ENCODE peak calls at places on chromosomes 13 and 19, in six cellular contexts. One of them, this sample, is unnamed.
A peak's percentile ranks its signal among the peaks of the same experiment; 100 is the strongest.

GRCh38 chr19:3266792-3267469 is 42.5 kb downstream of the CELF5 start:
- DNase-seq in CD8-positive, alpha-beta T cell: no peak
- DNase-seq in RPMI7951: no peak
- DNase-seq in left ventricle myocardium inferior: no peak
- DNase-seq in GM19239: no peak
- DNase-seq in AG09319: no peak
- DNase-seq in this sample: no peak

GRCh38 chr13:60790620-60791019 is 393.6 kb downstream of the TDRD3 start:
- DNase-seq in CD8-positive, alpha-beta T cell: no peak
- DNase-seq in AG09319: no peak
- DNase-seq in RPMI7951: no peak
- DNase-seq in left ventricle myocardium inferior: no peak
- DNase-seq in GM19239: no peak
- DNase-seq in this sample: no peak

GRCh38 chr19:18057557-18057956 is 29.2 kb downstream of the IL12RB1 start:
- DNase-seq in GM19239: no peak
- DNase-seq in left ventricle myocardium inferior: peak; percentile 45
- DNase-seq in RPMI7951: no peak
- DNase-seq in AG09319: no peak
- DNase-seq in CD8-positive, alpha-beta T cell: no peak
- DNase-seq in this sample: no peak

GRCh38 chr19:19538767-19539166 is 702 bp downstream of the CILP2 start:
- DNase-seq in left ventricle myocardium inferior: no peak
- DNase-seq in CD8-positive, alpha-beta T cell: no peak
- DNase-seq in GM19239: no peak
- DNase-seq in AG09319: no peak
- DNase-seq in RPMI7951: no peak
- DNase-seq in this sample: no peak

GRCh38 chr13:51363625-51364024 is 24.1 kb downstream of the SERPINE3 start:
- DNase-seq in GM19239: no peak
- DNase-seq in left ventricle myocardium inferior: no peak
- DNase-seq in AG09319: no peak
- DNase-seq in RPMI7951: no peak
- DNase-seq in CD8-positive, alpha-beta T cell: no peak
- DNase-seq in this sample: no peak

GRCh38 chr13:87128006-87128405 is 543.2 kb upstream of the SLITRK5 start:
- DNase-seq in GM19239: no peak
- DNase-seq in RPMI7951: peak; percentile 2
- DNase-seq in AG09319: peak; percentile 19
- DNase-seq in CD8-positive, alpha-beta T cell: no peak
- DNase-seq in left ventricle myocardium inferior: no peak
- DNase-seq in this sample: no peak

GRCh38 chr13:45280751-45281634 is 60.0 kb downstream of the TPT1 start:
- DNase-seq in AG09319: peak; percentile 38
- DNase-seq in left ventricle myocardium inferior: peak; percentile 59
- DNase-seq in GM19239: peak; percentile 56
- DNase-seq in RPMI7951: peak; percentile 69
- DNase-seq in CD8-positive, alpha-beta T cell: no peak
- DNase-seq in this sample: peak; percentile 26

GRCh38 chr19:33444993-33445751 is 71.7 kb downstream of the CEBPG start:
- DNase-seq in CD8-positive, alpha-beta T cell: no peak
- DNase-seq in left ventricle myocardium inferior: peak; percentile 11
- DNase-seq in GM19239: no peak
- DNase-seq in RPMI7951: no peak
- DNase-seq in AG09319: no peak
- DNase-seq in this sample: no peak

GRCh38 chr13:20997301-20998061 is 63.9 kb downstream of the LATS2 start:
- DNase-seq in GM19239: no peak
- DNase-seq in AG09319: peak; percentile 89
- DNase-seq in CD8-positive, alpha-beta T cell: no peak
- DNase-seq in left ventricle myocardium inferior: peak; percentile 53
- DNase-seq in RPMI7951: peak; percentile 14
- DNase-seq in this sample: no peak

GRCh38 chr19:20179946-20180345 is 12.9 kb downstream of the ZNF486 start:
- DNase-seq in AG09319: no peak
- DNase-seq in left ventricle myocardium inferior: no peak
- DNase-seq in CD8-positive, alpha-beta T cell: no peak
- DNase-seq in GM19239: no peak
- DNase-seq in RPMI7951: no peak
- DNase-seq in this sample: no peak

GRCh38 chr13:51246005-51246404 is 23.8 kb downstream of the FAM124A start:
- DNase-seq in GM19239: no peak
- DNase-seq in left ventricle myocardium inferior: no peak
- DNase-seq in CD8-positive, alpha-beta T cell: no peak
- DNase-seq in RPMI7951: no peak
- DNase-seq in AG09319: no peak
- DNase-seq in this sample: no peak

GRCh38 chr19:19418548-19419260 is 13.2 kb downstream of the GATAD2A start:
- DNase-seq in AG09319: no peak
- DNase-seq in left ventricle myocardium inferior: no peak
- DNase-seq in RPMI7951: no peak
- DNase-seq in CD8-positive, alpha-beta T cell: no peak
- DNase-seq in GM19239: no peak
- DNase-seq in this sample: no peak

GRCh38 chr19:33376931-33377557 is 3.5 kb downstream of the CEBPG start:
- DNase-seq in AG09319: no peak
- DNase-seq in RPMI7951: no peak
- DNase-seq in GM19239: no peak
- DNase-seq in CD8-positive, alpha-beta T cell: no peak
- DNase-seq in left ventricle myocardium inferior: no peak
- DNase-seq in this sample: no peak

GRCh38 chr19:18433039-18433691 is 4.8 kb downstream of the ISYNA1 start:
- DNase-seq in GM19239: no peak
- DNase-seq in CD8-positive, alpha-beta T cell: peak; percentile 68
- DNase-seq in left ventricle myocardium inferior: no peak
- DNase-seq in RPMI7951: no peak
- DNase-seq in AG09319: no peak
- DNase-seq in this sample: no peak

GRCh38 chr13:74868044-74868443 is 613.9 kb downstream of the TBC1D4 start:
- DNase-seq in left ventricle myocardium inferior: no peak
- DNase-seq in CD8-positive, alpha-beta T cell: no peak
- DNase-seq in AG09319: no peak
- DNase-seq in RPMI7951: no peak
- DNase-seq in GM19239: no peak
- DNase-seq in this sample: no peak

GRCh38 chr13:39417131-39417530 is 185.9 kb downstream of the LHFPL6 start:
- DNase-seq in left ventricle myocardium inferior: no peak
- DNase-seq in CD8-positive, alpha-beta T cell: no peak
- DNase-seq in GM19239: no peak
- DNase-seq in RPMI7951: peak; percentile 32
- DNase-seq in AG09319: no peak
- DNase-seq in this sample: no peak

GRCh38 chr19:50803633-50804419 is 13.6 kb downstream of the ACP4 start:
- DNase-seq in RPMI7951: no peak
- DNase-seq in AG09319: no peak
- DNase-seq in CD8-positive, alpha-beta T cell: no peak
- DNase-seq in GM19239: no peak
- DNase-seq in left ventricle myocardium inferior: no peak
- DNase-seq in this sample: no peak

GRCh38 chr13:24118576-24118975 is 41.9 kb upstream of the SPATA13 start:
- DNase-seq in GM19239: no peak
- DNase-seq in left ventricle myocardium inferior: no peak
- DNase-seq in CD8-positive, alpha-beta T cell: no peak
- DNase-seq in AG09319: no peak
- DNase-seq in RPMI7951: no peak
- DNase-seq in this sample: no peak

GRCh38 chr13:42113478-42113877 is 65.0 kb downstream of the DGKH start:
- DNase-seq in CD8-positive, alpha-beta T cell: no peak
- DNase-seq in GM19239: no peak
- DNase-seq in RPMI7951: no peak
- DNase-seq in left ventricle myocardium inferior: no peak
- DNase-seq in AG09319: no peak
- DNase-seq in this sample: no peak

GRCh38 chr13:30409911-30410704 is 12.2 kb upstream of the UBE2L5 start:
- DNase-seq in left ventricle myocardium inferior: no peak
- DNase-seq in RPMI7951: peak; percentile 70
- DNase-seq in AG09319: no peak
- DNase-seq in CD8-positive, alpha-beta T cell: no peak
- DNase-seq in GM19239: no peak
- DNase-seq in this sample: no peak

GRCh38 chr13:44368062-44368591 is 5.5 kb upstream of the SERP2 start:
- DNase-seq in left ventricle myocardium inferior: no peak
- DNase-seq in GM19239: no peak
- DNase-seq in AG09319: peak; percentile 78
- DNase-seq in CD8-positive, alpha-beta T cell: no peak
- DNase-seq in RPMI7951: peak; percentile 96
- DNase-seq in this sample: no peak

GRCh38 chr13:102657630-102658029 is 37.2 kb downstream of the METTL21C start:
- DNase-seq in left ventricle myocardium inferior: no peak
- DNase-seq in RPMI7951: no peak
- DNase-seq in GM19239: no peak
- DNase-seq in CD8-positive, alpha-beta T cell: no peak
- DNase-seq in AG09319: no peak
- DNase-seq in this sample: no peak

GRCh38 chr13:50453238-50453637 is 390.3 kb downstream of the DLEU7 start:
- DNase-seq in GM19239: no peak
- DNase-seq in RPMI7951: peak; percentile 20
- DNase-seq in CD8-positive, alpha-beta T cell: no peak
- DNase-seq in AG09319: no peak
- DNase-seq in left ventricle myocardium inferior: no peak
- DNase-seq in this sample: no peak

GRCh38 chr19:51097166-51097736 is 11.0 kb downstream of the CTU1 start:
- DNase-seq in AG09319: no peak
- DNase-seq in left ventricle myocardium inferior: peak; percentile 56
- DNase-seq in RPMI7951: peak; percentile 61
- DNase-seq in GM19239: peak; percentile 95
- DNase-seq in CD8-positive, alpha-beta T cell: peak; percentile 82
- DNase-seq in this sample: peak; percentile 71

GRCh38 chr13:104206450-104207044 is 1140.3 kb upstream of the SLC10A2 start:
- DNase-seq in GM19239: no peak
- DNase-seq in left ventricle myocardium inferior: no peak
- DNase-seq in RPMI7951: no peak
- DNase-seq in AG09319: no peak
- DNase-seq in CD8-positive, alpha-beta T cell: no peak
- DNase-seq in this sample: no peak

GRCh38 chr19:57437931-57438330 is 2.8 kb downstream of the ZNF749 start:
- DNase-seq in AG09319: no peak
- DNase-seq in left ventricle myocardium inferior: no peak
- DNase-seq in GM19239: no peak
- DNase-seq in RPMI7951: no peak
- DNase-seq in CD8-positive, alpha-beta T cell: no peak
- DNase-seq in this sample: no peak

GRCh38 chr13:52161193-52161646 is 1.8 kb upstream of the NEK3 start:
- DNase-seq in left ventricle myocardium inferior: no peak
- DNase-seq in GM19239: no peak
- DNase-seq in CD8-positive, alpha-beta T cell: no peak
- DNase-seq in AG09319: no peak
- DNase-seq in RPMI7951: no peak
- DNase-seq in this sample: no peak

GRCh38 chr13:40680659-40681323 is 14.3 kb upstream of the FOXO1 start:
- DNase-seq in left ventricle myocardium inferior: no peak
- DNase-seq in CD8-positive, alpha-beta T cell: no peak
- DNase-seq in RPMI7951: no peak
- DNase-seq in GM19239: no peak
- DNase-seq in AG09319: no peak
- DNase-seq in this sample: no peak

GRCh38 chr13:35838356-35838755 is 292.8 kb downstream of the DCLK1 start:
- DNase-seq in left ventricle myocardium inferior: no peak
- DNase-seq in CD8-positive, alpha-beta T cell: no peak
- DNase-seq in RPMI7951: peak; percentile 10
- DNase-seq in GM19239: no peak
- DNase-seq in AG09319: peak; percentile 28
- DNase-seq in this sample: no peak

GRCh38 chr13:57633141-57633949 is 1.8 kb downstream of the PCDH17 start:
- DNase-seq in AG09319: no peak
- DNase-seq in GM19239: no peak
- DNase-seq in left ventricle myocardium inferior: peak; percentile 77
- DNase-seq in CD8-positive, alpha-beta T cell: no peak
- DNase-seq in RPMI7951: no peak
- DNase-seq in this sample: no peak

GRCh38 chr13:40181203-40181845 is 485.1 kb downstream of the FOXO1 start:
- DNase-seq in left ventricle myocardium inferior: no peak
- DNase-seq in CD8-positive, alpha-beta T cell: no peak
- DNase-seq in RPMI7951: peak; percentile 56
- DNase-seq in GM19239: no peak
- DNase-seq in AG09319: no peak
- DNase-seq in this sample: no peak

GRCh38 chr19:5718032-5718578 is 1.8 kb downstream of the LONP1 start:
- DNase-seq in GM19239: no peak
- DNase-seq in RPMI7951: peak; percentile 32
- DNase-seq in CD8-positive, alpha-beta T cell: no peak
- DNase-seq in left ventricle myocardium inferior: no peak
- DNase-seq in AG09319: no peak
- DNase-seq in this sample: no peak